ENCODE peak calls at places on chromosomes 4 and X, in seven cellular contexts. B is body of pancreas, V is suprapubic skin, E is fibroblast of lung, W is H9, C is heart right ventricle, Y is tibial artery. H is an unnamed sample. For H3K9me3, the result is how much of the 10 kb centered on the place peaks cover.

GRCh38 chrX:97126020-97126419 is 242.3 kb downstream of the RPA4 start:
- DNase-seq in B (no peak), V (no peak), E (peak), W (no peak), C (no peak), Y (no peak), H (no peak)

GRCh38 chr4:75513529-75514130 is 573 bp downstream of the RCHY1 start:
- DNase-seq in B (no peak), V (no peak), E (peak), W (no peak), C (no peak), Y (no peak), H (no peak)

GRCh38 chr4:145956288-145956890 is 17.8 kb upstream of the ZNF827 start:
- DNase-seq in B (peak), V (no peak), E (peak), W (peak), C (peak), Y (no peak), H (no peak)

GRCh38 chr4:69056921-69057562 is 39.2 kb upstream of the UGT2B7 start:
- DNase-seq in B (no peak), V (no peak), E (peak), W (no peak), C (no peak), Y (no peak), H (no peak)

GRCh38 chrX:9538544-9539045 is 73.7 kb downstream of the TBL1X start:
- DNase-seq in B (peak), V (no peak), E (no peak), W (no peak), C (no peak), Y (no peak), H (peak)

GRCh38 chr4:84672177-84672576 is 89.2 kb downstream of the CDS1 start:
- DNase-seq in B (no peak), V (no peak), E (no peak), W (no peak), C (no peak), Y (no peak), H (no peak)

GRCh38 chr4:82431026-82431745 is 796 bp downstream of the ENOPH1 start:
- DNase-seq in B (peak), V (no peak), E (peak), W (peak), C (no peak), Y (no peak), H (peak)

GRCh38 chr4:61994036-61994435 is 793.9 kb downstream of the ADGRL3 start:
- DNase-seq in B (no peak), V (no peak), E (peak), W (no peak), C (no peak), Y (no peak), H (no peak)

GRCh38 chrX:65644621-65645287 is 22.7 kb upstream of the MSN start:
- DNase-seq in B (peak), V (peak), E (peak), W (peak), C (peak), Y (peak), H (peak)

GRCh38 chrX:20857746-20858145 is 516.5 kb upstream of the CNKSR2 start:
- DNase-seq in B (peak), V (no peak), E (peak), W (no peak), C (no peak), Y (no peak), H (no peak)

GRCh38 chr4:55092504-55092903 is 32.9 kb downstream of the KDR start:
- DNase-seq in B (no peak), V (no peak), E (no peak), W (no peak), C (no peak), Y (no peak), H (no peak)

GRCh38 chrX:43176686-43177085 is 398.7 kb upstream of the PPP1R2C start:
- DNase-seq in B (no peak), V (no peak), E (no peak), W (no peak), C (no peak), Y (no peak), H (no peak)

GRCh38 chrX:46642145-46642544 is 68.6 kb downstream of the CHST7 start:
- DNase-seq in B (peak), V (no peak), E (no peak), W (no peak), C (peak), Y (no peak), H (no peak)

GRCh38 chr4:48640699-48641098 is 139.4 kb downstream of the FRYL start:
- DNase-seq in B (no peak), V (no peak), E (no peak), W (no peak), C (no peak), Y (no peak), H (no peak)

GRCh38 chr4:184097240-184097619 is 120.4 kb downstream of the ENPP6 start:
- DNase-seq in B (peak), V (peak), E (no peak), W (peak), C (peak), Y (peak), H (peak)

GRCh38 chrX:151510203-151510602 is 53.3 kb upstream of the PASD1 start:
- DNase-seq in B (no peak), V (no peak), E (no peak), W (no peak), C (no peak), Y (no peak), H (no peak)

GRCh38 chr4:16196482-16197393 is 29.5 kb downstream of the TAPT1 start:
- DNase-seq in B (peak), V (no peak), E (peak), W (no peak), C (peak), Y (no peak), H (no peak)

GRCh38 chr4:17126306-17126978 is 228.0 kb upstream of the LDB2 start:
- DNase-seq in B (no peak), V (no peak), E (no peak), W (no peak), C (no peak), Y (no peak), H (no peak)

DNA sequence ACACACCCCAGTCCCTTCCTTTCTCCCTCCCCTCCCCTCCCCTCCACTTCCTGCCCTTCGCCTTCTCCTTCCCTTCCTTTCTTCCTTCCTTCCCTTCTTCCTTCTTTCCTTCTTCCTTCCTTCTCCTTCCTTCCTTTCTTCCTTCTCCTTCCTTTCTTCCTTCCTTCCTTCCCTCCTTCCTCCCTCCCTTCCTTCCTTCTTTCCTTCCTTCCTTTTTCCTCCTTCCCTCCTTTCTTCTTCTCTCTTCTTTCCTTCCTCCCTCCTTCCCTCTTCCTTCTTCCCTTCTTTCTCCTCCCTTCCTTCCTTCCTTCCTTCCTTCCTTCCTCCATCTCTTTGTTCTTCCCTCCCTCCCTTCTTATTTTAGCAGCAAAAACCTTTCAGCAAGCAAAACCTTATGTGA is 162.1 kb downstream of the EFNB1 start:
- DNase-seq in B (no peak), V (no peak), E (no peak), W (no peak), C (no peak), Y (no peak), H (no peak)
- H3K9me3 ChIP-seq in B (under half), V (under half), E (under half), W (under half), C (under half), Y (under half), H (under half)

GRCh38 chrX:130147631-130148030 is 18.0 kb downstream of the AIFM1 start:
- DNase-seq in B (no peak), V (no peak), E (no peak), W (no peak), C (no peak), Y (no peak), H (no peak)

GRCh38 chrX:130139474-130140201 is 26.0 kb downstream of the AIFM1 start:
- DNase-seq in B (no peak), V (no peak), E (peak), W (no peak), C (no peak), Y (no peak), H (no peak)

GRCh38 chrX:130145123-130145522 is 20.5 kb downstream of the AIFM1 start:
- DNase-seq in B (no peak), V (no peak), E (no peak), W (no peak), C (no peak), Y (no peak), H (no peak)

GRCh38 chrX:130144509-130144908 is 21.1 kb downstream of the AIFM1 start:
- DNase-seq in B (no peak), V (no peak), E (peak), W (no peak), C (no peak), Y (no peak), H (no peak)
- TF ChIP-seq CTCF in B (no peak), V (no peak), E (no peak), W (no peak), C (no peak), Y (no peak), H (no peak)

GRCh38 chrX:74171465-74171864 is 132.5 kb upstream of the ZCCHC13 start:
- DNase-seq in B (no peak), V (no peak), E (no peak), W (no peak), C (no peak), Y (no peak), H (no peak)
- H3K9me3 ChIP-seq in B (under half), V (under half), E (under half), W (under half), C (under half), Y (under half), H (under half)

DNA sequence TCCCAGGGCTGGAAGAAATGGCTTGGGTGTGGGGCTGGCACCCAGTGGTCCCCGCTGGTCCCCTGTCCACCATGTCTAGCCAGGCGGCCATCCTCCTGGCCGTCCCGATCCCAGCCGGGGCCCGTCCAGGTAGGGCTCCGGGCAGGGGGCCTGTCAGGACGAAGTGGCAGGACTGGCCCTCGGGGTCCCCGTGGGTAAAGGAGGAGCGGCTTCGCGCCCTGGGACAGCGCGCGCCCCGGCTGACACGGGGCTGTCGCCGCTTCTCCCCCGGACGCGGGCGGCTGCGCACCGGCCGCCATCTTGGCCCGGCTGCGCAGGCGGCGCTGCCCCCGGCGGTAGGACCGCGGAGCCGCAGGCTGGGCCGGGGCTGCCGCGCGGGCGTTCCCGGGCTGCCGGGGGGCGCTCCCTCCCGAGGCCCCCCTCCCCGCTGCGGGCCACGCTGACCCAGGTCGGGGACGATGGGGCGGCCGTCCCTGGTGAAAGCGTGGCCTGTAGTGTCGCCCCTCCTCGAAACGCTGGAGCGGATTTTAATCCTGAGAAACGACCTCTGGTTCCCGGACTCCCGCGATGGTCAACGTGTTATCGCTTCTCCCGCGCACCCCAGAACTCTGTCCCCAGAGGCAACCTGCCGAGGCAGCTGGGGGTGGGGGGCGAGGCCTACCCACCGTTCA is 60.4 kb upstream of the BCOR start:
- DNase-seq in B (no peak), V (no peak), E (no peak), W (peak), C (no peak), Y (no peak), H (peak)
- TF ChIP-seq CTCF in B (no peak), V (peak), E (no peak), W (peak), C (peak), Y (peak), H (peak)

DNA sequence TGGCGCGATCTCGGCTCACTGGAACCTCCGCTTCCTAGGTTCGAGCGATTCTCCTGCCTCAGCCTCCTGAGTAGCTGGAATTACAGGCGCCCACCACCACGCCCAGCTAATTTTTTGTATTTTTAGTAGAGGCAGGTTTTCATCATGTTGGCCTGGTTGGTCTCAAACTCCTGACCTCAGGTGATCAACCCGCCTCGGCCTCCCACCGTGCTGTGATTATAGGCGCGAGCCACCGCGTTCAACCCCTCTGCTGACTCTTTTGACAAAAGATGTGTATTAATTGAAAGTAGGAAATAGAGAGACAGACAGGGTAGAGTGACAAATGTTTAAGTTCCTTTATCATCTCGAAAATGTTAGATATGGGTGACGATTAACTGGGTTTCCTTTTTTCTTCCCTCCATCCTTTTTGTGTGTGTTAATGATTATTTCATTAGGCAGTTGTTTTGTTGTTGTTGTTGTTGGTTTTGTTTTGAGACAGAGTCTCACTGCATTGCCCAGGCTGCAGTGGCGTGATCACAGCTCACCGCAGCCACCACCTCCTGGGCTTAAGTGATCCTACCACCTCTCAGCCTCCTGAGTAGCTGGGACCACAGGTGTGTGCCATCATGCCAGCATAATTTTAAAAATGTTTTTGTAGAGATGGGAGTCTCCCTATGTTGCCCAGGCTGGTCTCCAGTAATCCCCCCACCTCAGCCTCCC is 79.5 kb downstream of the KDM6A start:
- DNase-seq in B (no peak), V (no peak), E (no peak), W (no peak), C (no peak), Y (no peak), H (no peak)
- H3K9me3 ChIP-seq in B (under half), V (under half), E (under half), W (under half), C (under half), Y (under half), H (under half)

DNA sequence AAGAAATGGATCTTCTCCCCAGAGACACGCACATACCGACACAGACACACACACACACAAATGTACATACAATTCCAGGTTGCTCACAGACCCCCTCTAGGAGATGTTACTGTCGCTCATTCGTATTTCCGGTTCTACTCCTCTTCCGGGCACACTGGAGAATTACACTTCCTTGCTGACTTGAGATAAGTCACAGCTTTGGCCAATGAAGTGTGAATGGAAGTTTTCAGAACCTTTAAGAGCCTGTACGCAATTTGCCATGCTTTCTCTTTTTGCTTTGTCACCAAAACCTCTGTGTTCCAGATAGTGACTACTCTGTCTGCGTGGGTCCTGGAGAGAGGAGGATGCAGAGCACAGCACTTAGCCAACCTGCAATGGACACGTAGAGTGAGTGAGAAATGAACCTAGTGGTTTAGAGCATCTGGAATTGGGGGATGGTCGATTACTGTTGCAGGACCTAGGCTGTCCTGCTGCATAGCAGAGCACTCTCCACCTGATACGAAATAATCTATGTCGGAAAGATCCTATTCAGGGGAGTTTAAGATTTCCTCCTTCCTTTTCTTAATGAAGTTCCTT is 239.5 kb upstream of the TET2 start:
- DNase-seq in B (no peak), V (no peak), E (no peak), W (no peak), C (no peak), Y (no peak), H (no peak)
- TF ChIP-seq CTCF in B (no peak), V (no peak), E (no peak), W (no peak), C (no peak), Y (no peak), H (no peak)

GRCh38 chr4:27574743-27575142 is 714.1 kb downstream of the STIM2 start:
- DNase-seq in B (no peak), V (no peak), E (no peak), W (no peak), C (no peak), Y (no peak), H (no peak)
- H3K9me3 ChIP-seq in B (under half), V (under half), E (under half), W (under half), C (under half), Y (under half), H (under half)

GRCh38 chrX:68490644-68491043 is 8.2 kb upstream of the YIPF6 start:
- DNase-seq in B (peak), V (no peak), E (no peak), W (no peak), C (no peak), Y (no peak), H (no peak)
- TF ChIP-seq CTCF in B (peak), V (no peak), E (peak), W (peak), C (peak), Y (no peak), H (no peak)

H was measured in ovary.